ENCODE peak calls at places on chromosomes 13 and 19, in ten cellular contexts. One of them, this sample, is unnamed.

GRCh38 chr13:74715718-74716117 is 581.5 kb upstream of the KLF12 start:
- DNase-seq in lower leg skin: no peak
- DNase-seq in ovary: no peak
- DNase-seq in right lobe of liver: no peak
- DNase-seq in stomach: no peak
- DNase-seq in A549: no peak
- DNase-seq in body of pancreas: no peak
- DNase-seq in NB4: peak
- DNase-seq in IMR-90: no peak
- DNase-seq in erythroblast: no peak
- DNase-seq in this sample: no peak

GRCh38 chr13:99218545-99218944 is 17.9 kb downstream of the UBAC2 start:
- DNase-seq in lower leg skin: no peak
- DNase-seq in ovary: no peak
- DNase-seq in right lobe of liver: peak
- DNase-seq in stomach: peak
- DNase-seq in A549: no peak
- DNase-seq in body of pancreas: peak
- DNase-seq in NB4: no peak
- DNase-seq in IMR-90: peak
- DNase-seq in erythroblast: no peak
- DNase-seq in this sample: no peak

GRCh38 chr13:94020833-94021232 is 458.6 kb downstream of the DCT start:
- DNase-seq in lower leg skin: no peak
- DNase-seq in ovary: no peak
- DNase-seq in right lobe of liver: no peak
- DNase-seq in stomach: no peak
- DNase-seq in A549: peak
- DNase-seq in body of pancreas: no peak
- DNase-seq in NB4: no peak
- DNase-seq in IMR-90: peak
- DNase-seq in erythroblast: no peak
- DNase-seq in this sample: peak

GRCh38 chr19:29881386-29881785 is 60.7 kb upstream of the URI1 start:
- DNase-seq in lower leg skin: no peak
- DNase-seq in ovary: no peak
- DNase-seq in right lobe of liver: no peak
- DNase-seq in stomach: no peak
- DNase-seq in A549: no peak
- DNase-seq in body of pancreas: no peak
- DNase-seq in NB4: no peak
- DNase-seq in IMR-90: peak
- DNase-seq in erythroblast: no peak
- DNase-seq in this sample: peak

GRCh38 chr13:42478531-42479156 is 95.3 kb upstream of the TNFSF11 start:
- DNase-seq in lower leg skin: no peak
- DNase-seq in ovary: no peak
- DNase-seq in right lobe of liver: no peak
- DNase-seq in stomach: no peak
- DNase-seq in A549: peak
- DNase-seq in body of pancreas: no peak
- DNase-seq in NB4: peak
- DNase-seq in IMR-90: peak
- DNase-seq in erythroblast: no peak
- DNase-seq in this sample: no peak

GRCh38 chr13:20142927-20143480 is 17.8 kb downstream of the GJA3 start:
- DNase-seq in lower leg skin: no peak
- DNase-seq in ovary: no peak
- DNase-seq in right lobe of liver: no peak
- DNase-seq in stomach: no peak
- DNase-seq in A549: no peak
- DNase-seq in body of pancreas: no peak
- DNase-seq in NB4: no peak
- DNase-seq in IMR-90: no peak
- DNase-seq in erythroblast: no peak
- DNase-seq in this sample: no peak

GRCh38 chr13:24644051-24644450 is 36.2 kb upstream of the ATP12A start:
- DNase-seq in lower leg skin: no peak
- DNase-seq in ovary: no peak
- DNase-seq in right lobe of liver: no peak
- DNase-seq in stomach: no peak
- DNase-seq in A549: no peak
- DNase-seq in body of pancreas: no peak
- DNase-seq in NB4: no peak
- DNase-seq in IMR-90: peak
- DNase-seq in erythroblast: peak
- DNase-seq in this sample: no peak

GRCh38 chr19:15479391-15480345 is at the start of gene PGLYRP2:
- DNase-seq in lower leg skin: no peak
- DNase-seq in ovary: no peak
- DNase-seq in right lobe of liver: peak
- DNase-seq in stomach: peak
- DNase-seq in A549: no peak
- DNase-seq in body of pancreas: peak
- DNase-seq in NB4: no peak
- DNase-seq in IMR-90: no peak
- DNase-seq in erythroblast: no peak
- DNase-seq in this sample: no peak

GRCh38 chr19:40444181-40445005 is at the start of gene SERTAD3:
- DNase-seq in lower leg skin: peak
- DNase-seq in ovary: peak
- DNase-seq in right lobe of liver: peak
- DNase-seq in stomach: peak
- DNase-seq in A549: peak
- DNase-seq in body of pancreas: peak
- DNase-seq in NB4: peak
- DNase-seq in IMR-90: peak
- DNase-seq in erythroblast: peak
- DNase-seq in this sample: peak
- TF ChIP-seq POLR2A in lower leg skin: peak
- TF ChIP-seq POLR2A in ovary: peak
- TF ChIP-seq POLR2A in right lobe of liver: peak
- TF ChIP-seq POLR2A in stomach: no peak
- TF ChIP-seq POLR2A in A549: peak
- TF ChIP-seq POLR2A in body of pancreas: peak
- TF ChIP-seq POLR2A in NB4: peak
- TF ChIP-seq POLR2A in IMR-90: peak
- TF ChIP-seq POLR2A in erythroblast: peak
- TF ChIP-seq POLR2A in this sample: peak

GRCh38 chr13:30466358-30466714 is 600 bp upstream of the HMGB1 start:
- DNase-seq in lower leg skin: no peak
- DNase-seq in ovary: no peak
- DNase-seq in right lobe of liver: no peak
- DNase-seq in stomach: no peak
- DNase-seq in A549: no peak
- DNase-seq in body of pancreas: no peak
- DNase-seq in NB4: no peak
- DNase-seq in IMR-90: peak
- DNase-seq in erythroblast: no peak
- DNase-seq in this sample: no peak
- TF ChIP-seq POLR2A in lower leg skin: no peak
- TF ChIP-seq POLR2A in ovary: no peak
- TF ChIP-seq POLR2A in right lobe of liver: no peak
- TF ChIP-seq POLR2A in stomach: no peak
- TF ChIP-seq POLR2A in A549: no peak
- TF ChIP-seq POLR2A in body of pancreas: no peak
- TF ChIP-seq POLR2A in NB4: no peak
- TF ChIP-seq POLR2A in IMR-90: no peak
- TF ChIP-seq POLR2A in erythroblast: no peak
- TF ChIP-seq POLR2A in this sample: no peak

GRCh38 chr13:27455331-27455855 is 5.0 kb upstream of the MTIF3 start:
- DNase-seq in lower leg skin: no peak
- DNase-seq in ovary: no peak
- DNase-seq in right lobe of liver: no peak
- DNase-seq in stomach: no peak
- DNase-seq in A549: no peak
- DNase-seq in body of pancreas: no peak
- DNase-seq in NB4: no peak
- DNase-seq in IMR-90: no peak
- DNase-seq in erythroblast: peak
- DNase-seq in this sample: no peak
- TF ChIP-seq POLR2A in lower leg skin: no peak
- TF ChIP-seq POLR2A in ovary: no peak
- TF ChIP-seq POLR2A in right lobe of liver: no peak
- TF ChIP-seq POLR2A in stomach: no peak
- TF ChIP-seq POLR2A in A549: no peak
- TF ChIP-seq POLR2A in body of pancreas: no peak
- TF ChIP-seq POLR2A in NB4: no peak
- TF ChIP-seq POLR2A in IMR-90: no peak
- TF ChIP-seq POLR2A in erythroblast: no peak
- TF ChIP-seq POLR2A in this sample: no peak

GRCh38 chr19:48638831-48639381 is 1.7 kb upstream of the DBP start:
- DNase-seq in lower leg skin: no peak
- DNase-seq in ovary: peak
- DNase-seq in right lobe of liver: peak
- DNase-seq in stomach: no peak
- DNase-seq in A549: no peak
- DNase-seq in body of pancreas: peak
- DNase-seq in NB4: peak
- DNase-seq in IMR-90: no peak
- DNase-seq in erythroblast: no peak
- DNase-seq in this sample: no peak

GRCh38 chr19:48641850-48642249 is 4.1 kb downstream of the CA11 start:
- DNase-seq in lower leg skin: no peak
- DNase-seq in ovary: no peak
- DNase-seq in right lobe of liver: no peak
- DNase-seq in stomach: no peak
- DNase-seq in A549: no peak
- DNase-seq in body of pancreas: no peak
- DNase-seq in NB4: peak
- DNase-seq in IMR-90: no peak
- DNase-seq in erythroblast: no peak
- DNase-seq in this sample: no peak

GRCh38 chr19:48637948-48638830 is 1.0 kb upstream of the DBP start:
- DNase-seq in lower leg skin: peak
- DNase-seq in ovary: peak
- DNase-seq in right lobe of liver: peak
- DNase-seq in stomach: peak
- DNase-seq in A549: peak
- DNase-seq in body of pancreas: peak
- DNase-seq in NB4: peak
- DNase-seq in IMR-90: peak
- DNase-seq in erythroblast: peak
- DNase-seq in this sample: no peak

GRCh38 chr19:48637449-48637947 is 319 bp upstream of the DBP start:
- DNase-seq in lower leg skin: peak
- DNase-seq in ovary: peak
- DNase-seq in right lobe of liver: peak
- DNase-seq in stomach: peak
- DNase-seq in A549: peak
- DNase-seq in body of pancreas: peak
- DNase-seq in NB4: peak
- DNase-seq in IMR-90: peak
- DNase-seq in erythroblast: peak
- DNase-seq in this sample: peak

DNA sequence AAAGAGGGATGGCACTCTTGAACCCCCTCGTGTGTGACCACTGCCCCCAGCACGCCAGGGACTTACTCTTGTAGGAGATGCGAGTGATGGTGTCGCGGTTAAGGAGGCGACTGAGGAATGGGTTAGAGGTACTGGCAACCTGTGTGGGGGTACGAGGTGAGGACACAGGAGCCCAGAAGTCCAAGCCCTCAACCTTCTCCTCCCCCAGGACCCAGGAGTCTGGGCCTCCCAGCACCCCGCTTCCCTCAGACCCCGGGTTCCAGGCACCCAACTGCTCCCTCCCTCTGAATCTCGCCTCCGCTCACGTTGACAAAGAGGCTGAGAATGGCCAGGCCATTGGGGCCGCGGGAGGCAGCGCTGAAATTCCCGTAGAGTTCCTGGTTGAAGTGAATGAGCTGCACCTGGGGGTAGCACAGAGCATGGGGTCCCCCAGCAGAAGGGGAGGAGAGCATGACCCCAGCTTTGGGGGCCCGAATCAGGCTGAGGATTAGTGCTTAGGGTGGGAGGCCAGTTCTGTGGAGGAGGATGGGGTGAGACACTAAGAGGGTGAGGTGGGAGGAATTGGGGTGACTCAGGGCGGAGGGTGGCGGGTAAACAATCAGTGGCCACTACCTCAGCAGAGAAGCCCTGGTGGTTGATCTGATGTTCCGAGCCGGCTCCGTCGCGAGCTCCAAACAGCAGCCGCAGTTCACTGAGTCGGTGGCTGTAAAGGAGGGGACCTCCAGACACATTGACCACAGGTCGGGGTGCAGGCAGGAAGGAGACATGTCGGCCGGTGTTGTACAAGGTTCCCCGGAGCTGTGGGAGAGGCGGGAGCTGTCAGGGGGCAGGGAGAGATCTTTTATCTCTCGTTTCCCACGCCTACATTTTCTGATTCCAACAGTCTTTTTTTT is 2.5 kb upstream of the DBP start:
- DNase-seq in lower leg skin: no peak
- DNase-seq in ovary: no peak
- DNase-seq in right lobe of liver: no peak
- DNase-seq in stomach: no peak
- DNase-seq in A549: no peak
- DNase-seq in body of pancreas: no peak
- DNase-seq in NB4: peak
- DNase-seq in IMR-90: no peak
- DNase-seq in erythroblast: no peak
- DNase-seq in this sample: no peak
- TF ChIP-seq POLR2A in lower leg skin: no peak
- TF ChIP-seq POLR2A in ovary: no peak
- TF ChIP-seq POLR2A in right lobe of liver: no peak
- TF ChIP-seq POLR2A in stomach: no peak
- TF ChIP-seq POLR2A in A549: no peak
- TF ChIP-seq POLR2A in body of pancreas: no peak
- TF ChIP-seq POLR2A in NB4: no peak
- TF ChIP-seq POLR2A in IMR-90: no peak
- TF ChIP-seq POLR2A in erythroblast: no peak
- TF ChIP-seq POLR2A in this sample: no peak

DNA sequence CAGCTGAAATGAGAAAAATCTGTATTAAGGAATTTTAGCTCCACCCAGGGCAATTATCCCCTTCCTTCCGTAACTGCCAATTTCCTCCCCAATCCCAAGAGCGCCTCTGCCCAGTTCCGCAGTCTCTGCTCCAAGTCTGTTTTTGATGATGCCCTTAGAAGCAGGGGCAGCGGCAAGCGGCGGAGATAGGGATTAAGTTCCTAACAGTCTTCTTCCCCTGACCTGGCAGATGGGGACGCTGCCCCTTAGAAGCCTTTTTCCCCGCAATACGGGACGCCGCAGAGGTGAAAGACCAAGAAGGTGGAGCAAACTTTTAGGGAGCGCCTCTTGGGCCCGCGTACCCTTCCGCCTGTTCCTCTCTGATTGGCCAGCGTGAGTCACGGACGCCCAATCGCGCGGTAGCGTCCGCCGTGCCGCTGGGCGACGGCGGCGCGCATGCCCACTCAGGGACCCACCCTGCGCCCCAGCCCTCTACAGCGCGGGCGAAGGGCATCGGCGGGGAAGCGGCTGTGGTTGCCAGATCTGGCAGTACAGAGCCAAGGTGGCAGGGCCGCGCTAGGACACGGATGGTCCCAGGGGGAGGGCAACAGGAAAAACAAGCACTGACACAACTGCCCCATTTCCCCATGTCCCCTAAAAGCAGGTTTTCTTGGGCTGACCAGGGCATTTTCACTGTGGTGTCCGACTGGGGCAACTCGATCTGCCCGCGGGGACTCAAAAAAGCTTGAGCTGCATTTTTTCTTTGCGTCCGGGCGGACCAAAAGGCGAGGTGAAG is 825 bp upstream of the TDRD3 start:
- DNase-seq in lower leg skin: peak
- DNase-seq in ovary: peak
- DNase-seq in right lobe of liver: peak
- DNase-seq in stomach: peak
- DNase-seq in A549: peak
- DNase-seq in body of pancreas: peak
- DNase-seq in NB4: peak
- DNase-seq in IMR-90: peak
- DNase-seq in erythroblast: peak
- DNase-seq in this sample: peak
- TF ChIP-seq POLR2A in lower leg skin: no peak
- TF ChIP-seq POLR2A in ovary: peak
- TF ChIP-seq POLR2A in right lobe of liver: peak
- TF ChIP-seq POLR2A in stomach: no peak
- TF ChIP-seq POLR2A in A549: peak
- TF ChIP-seq POLR2A in body of pancreas: peak
- TF ChIP-seq POLR2A in NB4: peak
- TF ChIP-seq POLR2A in IMR-90: no peak
- TF ChIP-seq POLR2A in erythroblast: peak
- TF ChIP-seq POLR2A in this sample: peak

This sample was measured in H54.